ENCODE peak calls at places on chromosomes 16 and 17, in seven cellular contexts. H is mucosa of descending colon, Q is pancreas, X is colonic mucosa, S is IMR-90, Z is sigmoid colon, A is neuronal stem cell. J is an unnamed sample.
A peak's percentile ranks its signal among the peaks of the same experiment; 100 is the strongest.

GRCh38 chr16:15925631-15926030 is 23.8 kb upstream of the ABCC1 start:
- DNase-seq in H (no peak), Q (no peak), X (no peak), S (no peak), Z (no peak), A (no peak), J (no peak)

GRCh38 chr16:89557230-89557935 is 3.1 kb upstream of the RPL13 start:
- DNase-seq in H (peak; percentile 92), Q (peak; percentile 62), X (peak; percentile 89), S (peak; percentile 80), Z (peak; percentile 81), A (peak; percentile 81), J (peak; percentile 83)

GRCh38 chr17:72345536-72345935 is 224.7 kb downstream of the SOX9 start:
- DNase-seq in H (no peak), Q (no peak), X (no peak), S (no peak), Z (no peak), A (no peak), J (no peak)

GRCh38 chr16:57028086-57028485 is 38.7 kb downstream of the NLRC5 start:
- DNase-seq in H (no peak), Q (no peak), X (no peak), S (no peak), Z (no peak), A (no peak), J (no peak)

GRCh38 chr17:45008191-45008590 is 40.1 kb upstream of the C1QL1 start:
- DNase-seq in H (no peak), Q (no peak), X (no peak), S (no peak), Z (no peak), A (no peak), J (no peak)

GRCh38 chr17:8066841-8067775 is 20.4 kb downstream of the ALOX12B start:
- DNase-seq in H (no peak), Q (no peak), X (peak; percentile 24), S (no peak), Z (no peak), A (no peak), J (no peak)

GRCh38 chr17:64262422-64263260 is at the start of gene TEX2:
- DNase-seq in H (peak; percentile 77), Q (peak; percentile 69), X (peak; percentile 62), S (no peak), Z (peak; percentile 78), A (no peak), J (peak; percentile 20)

GRCh38 chr17:45846223-45846622 is 1.5 kb downstream of the SPPL2C start:
- DNase-seq in H (no peak), Q (no peak), X (no peak), S (no peak), Z (no peak), A (no peak), J (no peak)

GRCh38 chr17:45394913-45395568 is 37.6 kb downstream of the ARHGAP27 start:
- DNase-seq in H (peak; percentile 60), Q (peak; percentile 54), X (peak; percentile 70), S (peak; percentile 90), Z (peak; percentile 83), A (peak; percentile 78), J (peak; percentile 95)

GRCh38 chr17:46071796-46072195 is 72.7 kb downstream of the STH start:
- DNase-seq in H (no peak), Q (no peak), X (no peak), S (no peak), Z (no peak), A (no peak), J (no peak)

GRCh38 chr16:4911831-4912422 is 25.0 kb downstream of the PPL start:
- DNase-seq in H (no peak), Q (no peak), X (no peak), S (peak; percentile 33), Z (no peak), A (no peak), J (peak; percentile 60)

GRCh38 chr17:73340093-73340596 is 28.3 kb upstream of the CDC42EP4 start:
- DNase-seq in H (no peak), Q (no peak), X (no peak), S (peak; percentile 95), Z (peak; percentile 87), A (no peak), J (no peak)

GRCh38 chr17:63514477-63514876 is 8.7 kb upstream of the KCNH6 start:
- DNase-seq in H (no peak), Q (no peak), X (no peak), S (no peak), Z (no peak), A (no peak), J (no peak)

GRCh38 chr17:15944720-15945492 is at the start of gene ADORA2B:
- DNase-seq in H (peak; percentile 87), Q (peak; percentile 42), X (peak; percentile 75), S (peak; percentile 71), Z (peak; percentile 78), A (peak; percentile 72), J (peak; percentile 89)

GRCh38 chr16:14109782-14110727 is 38.9 kb downstream of the MRTFB start:
- DNase-seq in H (no peak), Q (peak; percentile 37), X (no peak), S (no peak), Z (no peak), A (no peak), J (no peak)

GRCh38 chr16:22373662-22374310 is 633 bp downstream of the CDR2 start:
- DNase-seq in H (peak; percentile 74), Q (peak; percentile 53), X (peak; percentile 58), S (no peak), Z (peak; percentile 79), A (peak; percentile 23), J (no peak)

GRCh38 chr17:3695723-3696411 is at the start of gene P2RX5:
- DNase-seq in H (peak; percentile 51), Q (no peak), X (no peak), S (no peak), Z (no peak), A (peak; percentile 43), J (peak; percentile 13)

GRCh38 chr17:81553616-81554181 is 1.5 kb upstream of the FAAP100 start:
- DNase-seq in H (peak; percentile 56), Q (no peak), X (peak; percentile 39), S (peak; percentile 99), Z (no peak), A (no peak), J (no peak)

GRCh38 chr16:67892375-67892774 is 679 bp upstream of the PSKH1 start:
- DNase-seq in H (no peak), Q (no peak), X (no peak), S (no peak), Z (no peak), A (no peak), J (no peak)

GRCh38 chr17:61927211-61928100 is at the start of gene INTS2:
- DNase-seq in H (peak; percentile 96), Q (peak; percentile 93), X (peak; percentile 98), S (peak; percentile 94), Z (peak; percentile 98), A (peak; percentile 87), J (peak; percentile 97)

GRCh38 chr16:50266337-50267091 is at the start of gene ADCY7:
- DNase-seq in H (peak; percentile 87), Q (no peak), X (peak; percentile 84), S (peak; percentile 78), Z (peak; percentile 80), A (no peak), J (peak; percentile 87)

GRCh38 chr17:80173916-80174315 is 4.1 kb downstream of the CARD14 start:
- DNase-seq in H (no peak), Q (no peak), X (no peak), S (no peak), Z (no peak), A (no peak), J (no peak)

GRCh38 chr17:74274060-74274702 is at the start of gene DNAI2:
- DNase-seq in H (peak; percentile 42), Q (no peak), X (no peak), S (no peak), Z (no peak), A (no peak), J (peak; percentile 18)

GRCh38 chr17:29114141-29114540 is 66.1 kb downstream of the MYO18A start:
- DNase-seq in H (no peak), Q (no peak), X (no peak), S (no peak), Z (no peak), A (no peak), J (no peak)

GRCh38 chr17:61065263-61065773 is 334.3 kb upstream of the TBX2 start:
- DNase-seq in H (no peak), Q (no peak), X (no peak), S (peak; percentile 36), Z (no peak), A (no peak), J (peak; percentile 58)

GRCh38 chr16:12677472-12677871 is 126.2 kb downstream of the CPPED1 start:
- DNase-seq in H (no peak), Q (no peak), X (no peak), S (no peak), Z (no peak), A (no peak), J (no peak)

GRCh38 chr17:10516638-10517037 is 1.7 kb downstream of the MYH1 start:
- DNase-seq in H (no peak), Q (no peak), X (no peak), S (no peak), Z (no peak), A (no peak), J (no peak)

GRCh38 chr16:72457243-72457925 is 285.4 kb upstream of the PMFBP1 start:
- DNase-seq in H (no peak), Q (no peak), X (no peak), S (no peak), Z (no peak), A (no peak), J (no peak)
- H3K9me3 ChIP-seq in H (peaks cover 2% of the 10 kb centered on the region), Q (no peaks in the 10 kb centered on the region), X (no peaks in the 10 kb centered on the region), S (no peaks in the 10 kb centered on the region), Z (no peaks in the 10 kb centered on the region), A (peaks cover 37% of the 10 kb centered on the region), J (no peaks in the 10 kb centered on the region)

GRCh38 chr17:21204923-21205322 is 9.0 kb downstream of the TMEM11 start:
- DNase-seq in H (no peak), Q (no peak), X (no peak), S (no peak), Z (no peak), A (no peak), J (no peak)
- H3K9me3 ChIP-seq in H (no peaks in the 10 kb centered on the region), Q (no peaks in the 10 kb centered on the region), X (no peaks in the 10 kb centered on the region), S (no peaks in the 10 kb centered on the region), Z (no peaks in the 10 kb centered on the region), A (no peaks in the 10 kb centered on the region), J (no peaks in the 10 kb centered on the region)

DNA sequence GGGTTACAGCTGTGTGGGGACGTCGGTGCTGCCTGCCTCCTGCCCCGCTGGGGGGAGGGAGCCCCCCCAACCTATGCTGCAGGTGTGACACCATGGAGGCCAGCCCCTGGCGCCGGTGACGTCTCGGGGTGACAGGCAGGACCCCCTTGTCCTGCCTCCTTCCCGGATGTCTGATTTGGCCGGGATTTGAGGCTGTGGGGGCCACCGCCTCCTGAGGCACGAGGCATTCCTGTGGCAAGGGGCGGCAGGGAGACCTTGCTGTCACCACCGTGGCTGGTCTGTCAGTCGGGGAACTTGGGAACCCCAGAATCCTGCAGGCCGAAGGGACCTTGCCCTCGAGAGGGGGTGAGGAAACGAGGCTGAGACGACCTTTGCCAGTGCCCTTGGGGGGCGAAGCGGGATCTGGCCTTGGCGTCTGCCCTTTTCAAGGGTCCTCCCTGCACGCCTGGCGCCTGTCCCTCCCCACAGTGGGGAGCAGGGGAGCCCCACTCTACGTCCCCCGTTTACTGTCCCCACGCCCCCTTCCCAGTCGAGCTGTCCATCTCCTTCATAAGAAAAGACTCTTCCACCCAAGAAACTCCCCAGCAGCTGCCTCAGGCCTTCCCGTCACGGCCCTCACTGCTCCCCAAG is 74.4 kb downstream of the METRNL start:
- DNase-seq in H (no peak), Q (no peak), X (no peak), S (no peak), Z (peak; percentile 62), A (no peak), J (no peak)
- H3K9me3 ChIP-seq in H (no peaks in the 10 kb centered on the region), Q (no peaks in the 10 kb centered on the region), X (no peaks in the 10 kb centered on the region), S (no peaks in the 10 kb centered on the region), Z (no peaks in the 10 kb centered on the region), A (no peaks in the 10 kb centered on the region), J (no peaks in the 10 kb centered on the region)

GRCh38 chr17:50307654-50308053 is 33.4 kb downstream of the TMEM92 start:
- DNase-seq in H (no peak), Q (no peak), X (no peak), S (no peak), Z (no peak), A (no peak), J (no peak)
- H3K9me3 ChIP-seq in H (no peaks in the 10 kb centered on the region), Q (no peaks in the 10 kb centered on the region), X (no peaks in the 10 kb centered on the region), S (no peaks in the 10 kb centered on the region), Z (no peaks in the 10 kb centered on the region), A (no peaks in the 10 kb centered on the region), J (no peaks in the 10 kb centered on the region)

J was measured in cardiac muscle cell.